ENCODE peak calls at places on chromosome 6, in six cellular contexts. M, Z, T, E, X and I are unnamed samples.

GRCh38 chr6:111870054-111870750 is 3.0 kb downstream of the FYN start:
- DNase-seq in M (no peak), Z (no peak), T (no peak), E (no peak), X (no peak), I (no peak)

GRCh38 chr6:157325069-157325805 is 1.9 kb upstream of the TMEM242 start:
- DNase-seq in M (no peak), Z (no peak), T (no peak), E (no peak), X (no peak), I (no peak)

GRCh38 chr6:144820270-144820669 is 535.1 kb downstream of the UTRN start:
- DNase-seq in M (no peak), Z (no peak), T (no peak), E (no peak), X (no peak), I (no peak)

GRCh38 chr6:111258615-111259088 is 171.3 kb downstream of the SLC16A10 start:
- DNase-seq in M (no peak), Z (no peak), T (no peak), E (no peak), X (no peak), I (no peak)

GRCh38 chr6:77548662-77549366 is 85.5 kb upstream of the HTR1B start:
- DNase-seq in M (no peak), Z (no peak), T (no peak), E (no peak), X (no peak), I (no peak)

GRCh38 chr6:34358389-34358906 is 34.0 kb downstream of the NUDT3 start:
- DNase-seq in M (peak), Z (no peak), T (peak), E (peak), X (no peak), I (no peak)

GRCh38 chr6:33987531-33988021 is 158.3 kb downstream of the GRM4 start:
- DNase-seq in M (peak), Z (no peak), T (no peak), E (no peak), X (no peak), I (no peak)

GRCh38 chr6:112563368-112563767 is 216.2 kb downstream of the RFPL4B start:
- DNase-seq in M (no peak), Z (no peak), T (no peak), E (no peak), X (no peak), I (no peak)

GRCh38 chr6:29649701-29650673 is 6.9 kb upstream of the MOG start:
- DNase-seq in M (peak), Z (peak), T (peak), E (peak), X (peak), I (peak)

GRCh38 chr6:18392346-18392877 is 5.3 kb downstream of the RNF144B start:
- DNase-seq in M (no peak), Z (no peak), T (no peak), E (no peak), X (no peak), I (no peak)
- TF ChIP-seq CTCF in M (no peak), Z (no peak), T (no peak), E (no peak), X (no peak), I (no peak)

GRCh38 chr6:161137320-161137719 is 136.5 kb downstream of the AGPAT4 start:
- DNase-seq in M (no peak), Z (no peak), T (no peak), E (no peak), X (peak), I (no peak)
- TF ChIP-seq CTCF in M (no peak), Z (no peak), T (no peak), E (no peak), X (no peak), I (no peak)

GRCh38 chr6:164861964-164862363 is 447.4 kb downstream of the C6orf118 start:
- DNase-seq in M (no peak), Z (no peak), T (no peak), E (no peak), X (no peak), I (no peak)
- TF ChIP-seq CTCF in M (no peak), Z (no peak), T (no peak), E (no peak), X (no peak), I (no peak)

GRCh38 chr6:9412951-9413559 is 977.7 kb upstream of the SLC35B3 start:
- DNase-seq in M (peak), Z (no peak), T (peak), E (no peak), X (no peak), I (peak)
- TF ChIP-seq CTCF in M (peak), Z (no peak), T (peak), E (peak), X (peak), I (peak)

DNA sequence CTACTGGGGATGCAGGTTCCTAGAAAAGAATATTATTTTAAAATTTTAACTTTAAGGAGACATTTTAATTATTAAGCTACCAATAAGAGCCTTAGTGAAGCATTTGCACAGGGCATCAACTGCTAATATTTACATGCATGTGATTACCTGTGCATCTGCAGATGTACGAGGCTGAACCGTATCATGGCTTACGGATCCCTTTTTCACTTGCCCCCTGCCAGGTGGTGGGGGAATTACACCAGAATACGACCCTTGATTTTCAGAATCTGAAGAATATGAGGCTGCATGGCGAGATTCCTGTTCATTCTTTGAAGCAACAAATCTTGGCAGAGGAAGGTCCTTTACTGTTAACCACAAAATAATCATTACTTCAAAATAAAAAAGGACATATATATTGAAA is 42.7 kb downstream of the REPS1 start:
- DNase-seq in M (no peak), Z (no peak), T (no peak), E (no peak), X (no peak), I (no peak)
- TF ChIP-seq CTCF in M (no peak), Z (no peak), T (peak), E (no peak), X (no peak), I (no peak)

DNA sequence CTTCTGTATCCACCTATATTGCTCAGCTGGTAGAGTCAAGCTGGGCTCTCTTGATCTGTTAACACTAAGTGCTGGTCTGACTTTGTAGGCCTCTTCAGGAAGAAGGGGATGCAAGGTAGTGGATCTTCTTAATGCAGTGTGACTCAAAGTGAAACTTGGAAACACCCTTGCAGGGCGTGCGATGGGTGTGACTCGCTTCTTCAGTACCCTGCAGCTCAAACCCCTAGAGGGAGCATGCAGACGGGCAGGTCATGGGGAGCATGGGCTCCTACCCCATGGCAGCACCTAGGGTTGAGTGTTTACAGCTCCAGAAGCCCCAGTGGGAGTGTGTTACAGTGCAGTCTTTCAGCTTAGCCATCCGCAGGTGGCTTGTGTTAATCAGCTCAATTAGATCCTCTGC is 757 bp upstream of the SAMD3 start:
- DNase-seq in M (no peak), Z (peak), T (peak), E (no peak), X (no peak), I (peak)
- TF ChIP-seq CTCF in M (no peak), Z (peak), T (no peak), E (no peak), X (no peak), I (peak)

GRCh38 chr6:147390909-147391536 is 117.5 kb upstream of the SAMD5 start:
- DNase-seq in M (no peak), Z (no peak), T (peak), E (no peak), X (no peak), I (no peak)
- TF ChIP-seq CTCF in M (peak), Z (no peak), T (peak), E (peak), X (peak), I (peak)

DNA sequence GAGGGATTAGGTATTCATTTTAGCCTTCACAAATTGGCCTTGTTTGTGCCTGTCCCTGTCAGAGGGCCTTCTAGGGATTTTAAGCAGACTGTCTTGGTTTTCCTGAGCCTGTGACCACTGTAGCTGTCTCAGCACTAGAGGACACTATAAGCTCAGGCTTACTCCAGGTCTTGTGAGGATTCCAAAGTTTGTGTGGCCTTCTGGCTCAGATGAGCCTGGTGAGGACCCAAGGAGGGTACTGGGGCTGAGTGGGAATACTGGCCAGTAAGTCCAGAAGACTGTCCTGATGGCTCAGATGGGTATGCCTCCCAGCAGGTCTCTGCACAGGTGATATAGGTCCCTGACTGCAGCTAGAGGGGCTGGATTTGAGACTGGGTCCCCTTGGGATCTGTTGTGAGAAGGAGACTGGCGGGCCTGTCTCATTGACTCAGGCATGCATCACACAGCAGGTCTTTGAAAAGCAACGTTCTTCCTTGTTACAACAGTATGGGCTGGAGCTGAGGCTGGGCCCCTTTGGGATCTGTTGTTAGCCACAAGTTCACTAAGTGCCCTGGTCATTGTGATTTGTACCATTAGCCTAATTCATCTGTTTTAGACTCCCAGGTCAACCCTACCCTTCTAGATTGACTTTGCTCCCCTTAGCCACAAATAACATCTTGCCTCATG is 26.3 kb upstream of the TFB1M start:
- DNase-seq in M (no peak), Z (no peak), T (peak), E (no peak), X (no peak), I (no peak)
- TF ChIP-seq CTCF in M (no peak), Z (no peak), T (peak), E (peak), X (no peak), I (peak)

GRCh38 chr6:53154794-53155193 is 6.2 kb upstream of the GCM1 start:
- DNase-seq in M (no peak), Z (no peak), T (no peak), E (no peak), X (no peak), I (no peak)

GRCh38 chr6:53154071-53154470 is 5.4 kb upstream of the GCM1 start:
- DNase-seq in M (no peak), Z (no peak), T (no peak), E (no peak), X (no peak), I (no peak)

GRCh38 chr6:53165333-53165732 is 16.7 kb upstream of the GCM1 start:
- DNase-seq in M (no peak), Z (no peak), T (no peak), E (no peak), X (no peak), I (no peak)

GRCh38 chr6:53161481-53162009 is 12.9 kb upstream of the GCM1 start:
- DNase-seq in M (no peak), Z (no peak), T (peak), E (no peak), X (no peak), I (no peak)

GRCh38 chr6:53159558-53159957 is 10.9 kb upstream of the GCM1 start:
- DNase-seq in M (no peak), Z (no peak), T (peak), E (no peak), X (no peak), I (no peak)
- TF ChIP-seq CTCF in M (no peak), Z (no peak), T (no peak), E (peak), X (no peak), I (no peak)